ENCODE peak calls at places on chromosomes 13 and 19, in ten cellular contexts. One of them, this sample, is unnamed.

GRCh38 chr19:44903602-44904425 is 1.8 kb upstream of the APOE start:
- DNase-seq in sigmoid colon: peak; percentile 82
- DNase-seq in left ventricle myocardium superior: peak; percentile 84
- DNase-seq in cardiac muscle cell: peak; percentile 78
- DNase-seq in stimulated activated CD4-positive, alpha-beta T cell treated with anti-CD3 and anti-CD28 coated beads, Interleukin-15, amount 100 ng/mL, for 48 hours: peak; percentile 67
- DNase-seq in AG10803: peak; percentile 49
- DNase-seq in NCI-H1048: peak; percentile 21
- DNase-seq in mesothelial cell of epicardium: peak; percentile 67
- DNase-seq in stimulated activated naive CD8-positive, alpha-beta T cell treated with anti-CD3 and anti-CD28 coated beads, Interleukin-15, Interleukin-2, amounts not matched to agents 100 U/mL and 50 U/mL, for 24 hours: peak; percentile 87
- DNase-seq in activated T-cell treated with anti-CD3 and anti-CD28 coated beads for 1 hour: peak; percentile 73
- DNase-seq in this sample: peak; percentile 89

GRCh38 chr19:57348136-57348535 is 2.9 kb upstream of the ZNF304 start:
- DNase-seq in sigmoid colon: no peak
- DNase-seq in left ventricle myocardium superior: no peak
- DNase-seq in cardiac muscle cell: peak; percentile 35
- DNase-seq in stimulated activated CD4-positive, alpha-beta T cell treated with anti-CD3 and anti-CD28 coated beads, Interleukin-15, amount 100 ng/mL, for 48 hours: no peak
- DNase-seq in AG10803: peak; percentile 81
- DNase-seq in NCI-H1048: no peak
- DNase-seq in mesothelial cell of epicardium: no peak
- DNase-seq in stimulated activated naive CD8-positive, alpha-beta T cell treated with anti-CD3 and anti-CD28 coated beads, Interleukin-15, Interleukin-2, amounts not matched to agents 100 U/mL and 50 U/mL, for 24 hours: no peak
- DNase-seq in activated T-cell treated with anti-CD3 and anti-CD28 coated beads for 1 hour: no peak
- DNase-seq in this sample: no peak

GRCh38 chr13:90951663-90952062 is 395.8 kb upstream of the MIR17HG start:
- DNase-seq in sigmoid colon: no peak
- DNase-seq in left ventricle myocardium superior: no peak
- DNase-seq in cardiac muscle cell: no peak
- DNase-seq in stimulated activated CD4-positive, alpha-beta T cell treated with anti-CD3 and anti-CD28 coated beads, Interleukin-15, amount 100 ng/mL, for 48 hours: no peak
- DNase-seq in AG10803: no peak
- DNase-seq in NCI-H1048: no peak
- DNase-seq in mesothelial cell of epicardium: no peak
- DNase-seq in stimulated activated naive CD8-positive, alpha-beta T cell treated with anti-CD3 and anti-CD28 coated beads, Interleukin-15, Interleukin-2, amounts not matched to agents 100 U/mL and 50 U/mL, for 24 hours: no peak
- DNase-seq in activated T-cell treated with anti-CD3 and anti-CD28 coated beads for 1 hour: no peak
- DNase-seq in this sample: no peak

GRCh38 chr19:10431943-10432735 is 11.8 kb downstream of the PDE4A start:
- DNase-seq in sigmoid colon: peak; percentile 82
- DNase-seq in left ventricle myocardium superior: peak; percentile 87
- DNase-seq in cardiac muscle cell: peak; percentile 58
- DNase-seq in stimulated activated CD4-positive, alpha-beta T cell treated with anti-CD3 and anti-CD28 coated beads, Interleukin-15, amount 100 ng/mL, for 48 hours: peak; percentile 54
- DNase-seq in AG10803: peak; percentile 47
- DNase-seq in NCI-H1048: no peak
- DNase-seq in mesothelial cell of epicardium: no peak
- DNase-seq in stimulated activated naive CD8-positive, alpha-beta T cell treated with anti-CD3 and anti-CD28 coated beads, Interleukin-15, Interleukin-2, amounts not matched to agents 100 U/mL and 50 U/mL, for 24 hours: peak; percentile 76
- DNase-seq in activated T-cell treated with anti-CD3 and anti-CD28 coated beads for 1 hour: peak; percentile 52
- DNase-seq in this sample: peak; percentile 84

GRCh38 chr19:10086032-10086903 is at the start of gene SHFL:
- DNase-seq in sigmoid colon: peak; percentile 88
- DNase-seq in left ventricle myocardium superior: peak; percentile 87
- DNase-seq in cardiac muscle cell: peak; percentile 71
- DNase-seq in stimulated activated CD4-positive, alpha-beta T cell treated with anti-CD3 and anti-CD28 coated beads, Interleukin-15, amount 100 ng/mL, for 48 hours: peak; percentile 75
- DNase-seq in AG10803: peak; percentile 53
- DNase-seq in NCI-H1048: no peak
- DNase-seq in mesothelial cell of epicardium: peak; percentile 60
- DNase-seq in stimulated activated naive CD8-positive, alpha-beta T cell treated with anti-CD3 and anti-CD28 coated beads, Interleukin-15, Interleukin-2, amounts not matched to agents 100 U/mL and 50 U/mL, for 24 hours: peak; percentile 86
- DNase-seq in activated T-cell treated with anti-CD3 and anti-CD28 coated beads for 1 hour: peak; percentile 78
- DNase-seq in this sample: peak; percentile 90

GRCh38 chr19:11868188-11868587 is 19.4 kb upstream of the ZNF69 start:
- DNase-seq in sigmoid colon: no peak
- DNase-seq in left ventricle myocardium superior: no peak
- DNase-seq in cardiac muscle cell: no peak
- DNase-seq in stimulated activated CD4-positive, alpha-beta T cell treated with anti-CD3 and anti-CD28 coated beads, Interleukin-15, amount 100 ng/mL, for 48 hours: no peak
- DNase-seq in AG10803: no peak
- DNase-seq in NCI-H1048: no peak
- DNase-seq in mesothelial cell of epicardium: no peak
- DNase-seq in stimulated activated naive CD8-positive, alpha-beta T cell treated with anti-CD3 and anti-CD28 coated beads, Interleukin-15, Interleukin-2, amounts not matched to agents 100 U/mL and 50 U/mL, for 24 hours: no peak
- DNase-seq in activated T-cell treated with anti-CD3 and anti-CD28 coated beads for 1 hour: no peak
- DNase-seq in this sample: no peak

GRCh38 chr19:49801966-49802661 is 11.0 kb downstream of the FUZ start:
- DNase-seq in sigmoid colon: peak; percentile 98
- DNase-seq in left ventricle myocardium superior: peak; percentile 97
- DNase-seq in cardiac muscle cell: peak; percentile 93
- DNase-seq in stimulated activated CD4-positive, alpha-beta T cell treated with anti-CD3 and anti-CD28 coated beads, Interleukin-15, amount 100 ng/mL, for 48 hours: no peak
- DNase-seq in AG10803: peak; percentile 84
- DNase-seq in NCI-H1048: peak; percentile 62
- DNase-seq in mesothelial cell of epicardium: peak; percentile 73
- DNase-seq in stimulated activated naive CD8-positive, alpha-beta T cell treated with anti-CD3 and anti-CD28 coated beads, Interleukin-15, Interleukin-2, amounts not matched to agents 100 U/mL and 50 U/mL, for 24 hours: no peak
- DNase-seq in activated T-cell treated with anti-CD3 and anti-CD28 coated beads for 1 hour: no peak
- DNase-seq in this sample: peak; percentile 94

GRCh38 chr19:45275370-45275971 is 24.4 kb downstream of the MARK4 start:
- DNase-seq in sigmoid colon: no peak
- DNase-seq in left ventricle myocardium superior: no peak
- DNase-seq in cardiac muscle cell: peak; percentile 31
- DNase-seq in stimulated activated CD4-positive, alpha-beta T cell treated with anti-CD3 and anti-CD28 coated beads, Interleukin-15, amount 100 ng/mL, for 48 hours: no peak
- DNase-seq in AG10803: peak; percentile 11
- DNase-seq in NCI-H1048: no peak
- DNase-seq in mesothelial cell of epicardium: no peak
- DNase-seq in stimulated activated naive CD8-positive, alpha-beta T cell treated with anti-CD3 and anti-CD28 coated beads, Interleukin-15, Interleukin-2, amounts not matched to agents 100 U/mL and 50 U/mL, for 24 hours: no peak
- DNase-seq in activated T-cell treated with anti-CD3 and anti-CD28 coated beads for 1 hour: no peak
- DNase-seq in this sample: peak; percentile 61

GRCh38 chr13:74661851-74662250 is 527.6 kb upstream of the KLF12 start:
- DNase-seq in sigmoid colon: no peak
- DNase-seq in left ventricle myocardium superior: no peak
- DNase-seq in cardiac muscle cell: no peak
- DNase-seq in stimulated activated CD4-positive, alpha-beta T cell treated with anti-CD3 and anti-CD28 coated beads, Interleukin-15, amount 100 ng/mL, for 48 hours: no peak
- DNase-seq in AG10803: peak; percentile 82
- DNase-seq in NCI-H1048: no peak
- DNase-seq in mesothelial cell of epicardium: no peak
- DNase-seq in stimulated activated naive CD8-positive, alpha-beta T cell treated with anti-CD3 and anti-CD28 coated beads, Interleukin-15, Interleukin-2, amounts not matched to agents 100 U/mL and 50 U/mL, for 24 hours: no peak
- DNase-seq in activated T-cell treated with anti-CD3 and anti-CD28 coated beads for 1 hour: no peak
- DNase-seq in this sample: no peak

GRCh38 chr13:107271226-107271625 is 703.3 kb upstream of the ARGLU1 start:
- DNase-seq in sigmoid colon: no peak
- DNase-seq in left ventricle myocardium superior: no peak
- DNase-seq in cardiac muscle cell: peak; percentile 79
- DNase-seq in stimulated activated CD4-positive, alpha-beta T cell treated with anti-CD3 and anti-CD28 coated beads, Interleukin-15, amount 100 ng/mL, for 48 hours: no peak
- DNase-seq in AG10803: no peak
- DNase-seq in NCI-H1048: no peak
- DNase-seq in mesothelial cell of epicardium: no peak
- DNase-seq in stimulated activated naive CD8-positive, alpha-beta T cell treated with anti-CD3 and anti-CD28 coated beads, Interleukin-15, Interleukin-2, amounts not matched to agents 100 U/mL and 50 U/mL, for 24 hours: no peak
- DNase-seq in activated T-cell treated with anti-CD3 and anti-CD28 coated beads for 1 hour: no peak
- DNase-seq in this sample: no peak

GRCh38 chr13:40598599-40598998 is 67.8 kb downstream of the FOXO1 start:
- DNase-seq in sigmoid colon: peak; percentile 86
- DNase-seq in left ventricle myocardium superior: no peak
- DNase-seq in cardiac muscle cell: no peak
- DNase-seq in stimulated activated CD4-positive, alpha-beta T cell treated with anti-CD3 and anti-CD28 coated beads, Interleukin-15, amount 100 ng/mL, for 48 hours: no peak
- DNase-seq in AG10803: no peak
- DNase-seq in NCI-H1048: no peak
- DNase-seq in mesothelial cell of epicardium: no peak
- DNase-seq in stimulated activated naive CD8-positive, alpha-beta T cell treated with anti-CD3 and anti-CD28 coated beads, Interleukin-15, Interleukin-2, amounts not matched to agents 100 U/mL and 50 U/mL, for 24 hours: no peak
- DNase-seq in activated T-cell treated with anti-CD3 and anti-CD28 coated beads for 1 hour: no peak
- DNase-seq in this sample: no peak

GRCh38 chr19:13795595-13796300 is 505 bp downstream of the ZSWIM4 start:
- DNase-seq in sigmoid colon: no peak
- DNase-seq in left ventricle myocardium superior: no peak
- DNase-seq in cardiac muscle cell: peak; percentile 25
- DNase-seq in stimulated activated CD4-positive, alpha-beta T cell treated with anti-CD3 and anti-CD28 coated beads, Interleukin-15, amount 100 ng/mL, for 48 hours: no peak
- DNase-seq in AG10803: peak; percentile 15
- DNase-seq in NCI-H1048: no peak
- DNase-seq in mesothelial cell of epicardium: no peak
- DNase-seq in stimulated activated naive CD8-positive, alpha-beta T cell treated with anti-CD3 and anti-CD28 coated beads, Interleukin-15, Interleukin-2, amounts not matched to agents 100 U/mL and 50 U/mL, for 24 hours: no peak
- DNase-seq in activated T-cell treated with anti-CD3 and anti-CD28 coated beads for 1 hour: no peak
- DNase-seq in this sample: peak; percentile 70